ENCODE peak calls at places on chromosomes 6 and 20, in four cellular contexts. D is neural progenitor cell, V is lower leg skin, Z is adrenal gland. K is an unnamed sample.

GRCh38 chr6:150806790-150807189 is 58.7 kb upstream of the MTHFD1L start:
- DNase-seq in D (no peak), V (no peak), Z (no peak), K (no peak)

GRCh38 chr20:25310921-25311728 is 63.2 kb downstream of the PYGB start:
- DNase-seq in D (no peak), V (peak; percentile 82), Z (peak; percentile 28), K (no peak)

GRCh38 chr6:96923871-96924493 is 546 bp upstream of the KLHL32 start:
- DNase-seq in D (peak; percentile 89), V (no peak), Z (no peak), K (no peak)

GRCh38 chr6:31665501-31666336 is at the start of gene CSNK2B:
- DNase-seq in D (peak; percentile 98), V (peak; percentile 100), Z (peak; percentile 98), K (peak; percentile 95)

GRCh38 chr6:44504321-44504761 is 116.8 kb downstream of the CDC5L start:
- DNase-seq in D (no peak), V (peak; percentile 39), Z (peak; percentile 28), K (no peak)

GRCh38 chr6:82878812-82879211 is 186.8 kb downstream of the UBE3D start:
- DNase-seq in D (no peak), V (no peak), Z (no peak), K (no peak)

GRCh38 chr6:136740050-136740974 is 52.0 kb downstream of the MAP3K5 start:
- DNase-seq in D (no peak), V (no peak), Z (no peak), K (no peak)

GRCh38 chr20:50191566-50192363 is 1.1 kb downstream of the CEBPB start:
- DNase-seq in D (peak; percentile 84), V (peak; percentile 89), Z (peak; percentile 46), K (peak; percentile 75)

GRCh38 chr6:52597738-52598122 is 20.9 kb upstream of the TRAM2 start:
- DNase-seq in D (no peak), V (no peak), Z (no peak), K (no peak)

GRCh38 chr6:150490586-150490985 is 109.1 kb upstream of the PLEKHG1 start:
- DNase-seq in D (no peak), V (no peak), Z (no peak), K (no peak)

GRCh38 chr6:33577106-33577535 is 3.0 kb downstream of the BAK1 start:
- DNase-seq in D (no peak), V (peak; percentile 95), Z (peak; percentile 97), K (no peak)

K was measured in nephron progenitor cell.